ENCODE peak calls at places on chromosomes 3 and 15, in six cellular contexts. One of them, this sample, is unnamed.

GRCh38 chr15:39976291-39977274 is 42.7 kb downstream of the EIF2AK4 start:
- DNase-seq in islet precursor cell: peak
- DNase-seq in occipital lobe: peak
- DNase-seq in dermis microvascular lymphatic vessel endothelial cell: peak
- DNase-seq in substantia nigra: peak
- DNase-seq in H1: peak
- DNase-seq in this sample: no peak

GRCh38 chr15:84892786-84893307 is 8.4 kb downstream of the SLC28A1 start:
- DNase-seq in H1: no peak
- DNase-seq in dermis microvascular lymphatic vessel endothelial cell: no peak
- DNase-seq in substantia nigra: no peak
- DNase-seq in islet precursor cell: no peak
- DNase-seq in occipital lobe: no peak
- DNase-seq in this sample: no peak

GRCh38 chr15:22236469-22236868 is 156.1 kb downstream of the OR4M2 start:
- DNase-seq in occipital lobe: no peak
- DNase-seq in dermis microvascular lymphatic vessel endothelial cell: no peak
- DNase-seq in substantia nigra: no peak
- DNase-seq in islet precursor cell: no peak
- DNase-seq in H1: no peak
- DNase-seq in this sample: no peak

GRCh38 chr3:10330319-10330718 is 9.4 kb upstream of the SEC13 start:
- DNase-seq in islet precursor cell: no peak
- DNase-seq in substantia nigra: no peak
- DNase-seq in H1: no peak
- DNase-seq in dermis microvascular lymphatic vessel endothelial cell: no peak
- DNase-seq in occipital lobe: no peak
- DNase-seq in this sample: no peak

GRCh38 chr3:8280161-8280560 is 221.5 kb upstream of the LMCD1 start:
- DNase-seq in H1: no peak
- DNase-seq in dermis microvascular lymphatic vessel endothelial cell: no peak
- DNase-seq in islet precursor cell: no peak
- DNase-seq in substantia nigra: no peak
- DNase-seq in occipital lobe: no peak
- DNase-seq in this sample: no peak

GRCh38 chr3:14299767-14300166 is 102.6 kb upstream of the SLC6A6 start:
- DNase-seq in H1: no peak
- DNase-seq in substantia nigra: no peak
- DNase-seq in dermis microvascular lymphatic vessel endothelial cell: no peak
- DNase-seq in islet precursor cell: no peak
- DNase-seq in occipital lobe: no peak
- DNase-seq in this sample: no peak

GRCh38 chr15:68191555-68191954 is 13.6 kb downstream of the CALML4 start:
- DNase-seq in occipital lobe: no peak
- DNase-seq in substantia nigra: no peak
- DNase-seq in islet precursor cell: no peak
- DNase-seq in H1: no peak
- DNase-seq in dermis microvascular lymphatic vessel endothelial cell: no peak
- DNase-seq in this sample: no peak

GRCh38 chr15:59174846-59175831 is 31.5 kb upstream of the LDHAL6B start:
- DNase-seq in islet precursor cell: peak
- DNase-seq in substantia nigra: peak
- DNase-seq in occipital lobe: peak
- DNase-seq in dermis microvascular lymphatic vessel endothelial cell: peak
- DNase-seq in H1: peak
- DNase-seq in this sample: no peak

GRCh38 chr3:137669519-137670060 is 94.5 kb upstream of the SOX14 start:
- DNase-seq in dermis microvascular lymphatic vessel endothelial cell: no peak
- DNase-seq in substantia nigra: no peak
- DNase-seq in H1: no peak
- DNase-seq in occipital lobe: no peak
- DNase-seq in islet precursor cell: no peak
- DNase-seq in this sample: no peak

GRCh38 chr3:115698851-115699535 is 75.7 kb downstream of the GAP43 start:
- DNase-seq in H1: peak
- DNase-seq in dermis microvascular lymphatic vessel endothelial cell: no peak
- DNase-seq in occipital lobe: peak
- DNase-seq in islet precursor cell: peak
- DNase-seq in substantia nigra: peak
- DNase-seq in this sample: no peak

GRCh38 chr3:121508384-121508783 is 37.4 kb downstream of the POLQ start:
- DNase-seq in occipital lobe: no peak
- DNase-seq in H1: no peak
- DNase-seq in substantia nigra: no peak
- DNase-seq in dermis microvascular lymphatic vessel endothelial cell: no peak
- DNase-seq in islet precursor cell: no peak
- DNase-seq in this sample: no peak

GRCh38 chr3:31043184-31043819 is 148.8 kb upstream of the GADL1 start:
- DNase-seq in dermis microvascular lymphatic vessel endothelial cell: no peak
- DNase-seq in islet precursor cell: no peak
- DNase-seq in occipital lobe: no peak
- DNase-seq in substantia nigra: no peak
- DNase-seq in H1: no peak
- DNase-seq in this sample: no peak

GRCh38 chr15:75195122-75195765 is 6.4 kb upstream of the C15orf39 start:
- DNase-seq in H1: peak
- DNase-seq in substantia nigra: peak
- DNase-seq in dermis microvascular lymphatic vessel endothelial cell: no peak
- DNase-seq in occipital lobe: no peak
- DNase-seq in islet precursor cell: peak
- DNase-seq in this sample: no peak

GRCh38 chr3:184230603-184231528 is 1.5 kb downstream of the VWA5B2 start:
- DNase-seq in H1: peak
- DNase-seq in islet precursor cell: no peak
- DNase-seq in occipital lobe: no peak
- DNase-seq in substantia nigra: no peak
- DNase-seq in dermis microvascular lymphatic vessel endothelial cell: no peak
- DNase-seq in this sample: no peak

GRCh38 chr3:56494679-56495322 is 26.5 kb upstream of the ERC2 start:
- DNase-seq in substantia nigra: peak
- DNase-seq in H1: peak
- DNase-seq in dermis microvascular lymphatic vessel endothelial cell: peak
- DNase-seq in occipital lobe: peak
- DNase-seq in islet precursor cell: peak
- DNase-seq in this sample: peak

GRCh38 chr15:23835944-23836343 is 148.8 kb upstream of the NDN start:
- DNase-seq in islet precursor cell: no peak
- DNase-seq in H1: no peak
- DNase-seq in substantia nigra: no peak
- DNase-seq in dermis microvascular lymphatic vessel endothelial cell: no peak
- DNase-seq in occipital lobe: no peak
- DNase-seq in this sample: no peak

GRCh38 chr3:157572559-157573270 is 69.5 kb upstream of the VEPH1 start:
- DNase-seq in islet precursor cell: no peak
- DNase-seq in substantia nigra: no peak
- DNase-seq in occipital lobe: no peak
- DNase-seq in dermis microvascular lymphatic vessel endothelial cell: peak
- DNase-seq in H1: no peak
- DNase-seq in this sample: peak

GRCh38 chr3:49671291-49672288 is 2.6 kb upstream of the APEH start:
- DNase-seq in substantia nigra: no peak
- DNase-seq in H1: peak
- DNase-seq in occipital lobe: no peak
- DNase-seq in islet precursor cell: peak
- DNase-seq in dermis microvascular lymphatic vessel endothelial cell: peak
- DNase-seq in this sample: no peak

GRCh38 chr3:113269661-113270060 is 58.3 kb downstream of the BOC start:
- DNase-seq in dermis microvascular lymphatic vessel endothelial cell: no peak
- DNase-seq in H1: no peak
- DNase-seq in substantia nigra: no peak
- DNase-seq in islet precursor cell: no peak
- DNase-seq in occipital lobe: no peak
- DNase-seq in this sample: no peak

GRCh38 chr3:172675371-172676193 is 35.3 kb downstream of the NCEH1 start:
- DNase-seq in dermis microvascular lymphatic vessel endothelial cell: peak
- DNase-seq in substantia nigra: no peak
- DNase-seq in islet precursor cell: no peak
- DNase-seq in H1: no peak
- DNase-seq in occipital lobe: no peak
- DNase-seq in this sample: no peak

GRCh38 chr3:99578339-99578970 is 59.9 kb upstream of the COL8A1 start:
- DNase-seq in occipital lobe: no peak
- DNase-seq in H1: no peak
- DNase-seq in islet precursor cell: no peak
- DNase-seq in dermis microvascular lymphatic vessel endothelial cell: peak
- DNase-seq in substantia nigra: no peak
- DNase-seq in this sample: no peak

GRCh38 chr3:52121813-52122212 is 32.4 kb downstream of the POC1A start:
- DNase-seq in occipital lobe: no peak
- DNase-seq in dermis microvascular lymphatic vessel endothelial cell: no peak
- DNase-seq in H1: no peak
- DNase-seq in substantia nigra: no peak
- DNase-seq in islet precursor cell: no peak
- DNase-seq in this sample: no peak

GRCh38 chr3:115660646-115661442 is 37.5 kb downstream of the GAP43 start:
- DNase-seq in occipital lobe: no peak
- DNase-seq in H1: no peak
- DNase-seq in dermis microvascular lymphatic vessel endothelial cell: no peak
- DNase-seq in islet precursor cell: no peak
- DNase-seq in substantia nigra: no peak
- DNase-seq in this sample: no peak

GRCh38 chr3:50876947-50877346 is 202.2 kb downstream of the DOCK3 start:
- DNase-seq in H1: no peak
- DNase-seq in substantia nigra: no peak
- DNase-seq in occipital lobe: no peak
- DNase-seq in islet precursor cell: no peak
- DNase-seq in dermis microvascular lymphatic vessel endothelial cell: no peak
- DNase-seq in this sample: no peak

GRCh38 chr15:58518626-58519025 is 86.8 kb downstream of the LIPC start:
- DNase-seq in substantia nigra: no peak
- DNase-seq in islet precursor cell: peak
- DNase-seq in occipital lobe: no peak
- DNase-seq in dermis microvascular lymphatic vessel endothelial cell: no peak
- DNase-seq in H1: no peak
- DNase-seq in this sample: no peak

GRCh38 chr3:155088705-155089380 is 8.7 kb downstream of the MME start:
- DNase-seq in islet precursor cell: no peak
- DNase-seq in occipital lobe: no peak
- DNase-seq in dermis microvascular lymphatic vessel endothelial cell: no peak
- DNase-seq in H1: no peak
- DNase-seq in substantia nigra: no peak
- DNase-seq in this sample: no peak

GRCh38 chr3:113252553-113252952 is 41.2 kb downstream of the BOC start:
- DNase-seq in islet precursor cell: peak
- DNase-seq in occipital lobe: no peak
- DNase-seq in substantia nigra: no peak
- DNase-seq in H1: no peak
- DNase-seq in dermis microvascular lymphatic vessel endothelial cell: no peak
- DNase-seq in this sample: no peak

GRCh38 chr3:187288176-187288893 is 3.2 kb downstream of the MASP1 start:
- DNase-seq in occipital lobe: no peak
- DNase-seq in islet precursor cell: no peak
- DNase-seq in H1: no peak
- DNase-seq in dermis microvascular lymphatic vessel endothelial cell: peak
- DNase-seq in substantia nigra: no peak
- DNase-seq in this sample: no peak

GRCh38 chr3:134857776-134858515 is 62.9 kb downstream of the EPHB1 start:
- DNase-seq in occipital lobe: no peak
- DNase-seq in dermis microvascular lymphatic vessel endothelial cell: no peak
- DNase-seq in substantia nigra: no peak
- DNase-seq in H1: no peak
- DNase-seq in islet precursor cell: peak
- DNase-seq in this sample: no peak

GRCh38 chr15:65655026-65655425 is 33.3 kb downstream of the SLC24A1 start:
- DNase-seq in H1: no peak
- DNase-seq in islet precursor cell: no peak
- DNase-seq in substantia nigra: no peak
- DNase-seq in occipital lobe: no peak
- DNase-seq in dermis microvascular lymphatic vessel endothelial cell: peak
- DNase-seq in this sample: no peak

GRCh38 chr3:25350741-25351140 is 77.3 kb upstream of the RARB start:
- DNase-seq in occipital lobe: no peak
- DNase-seq in H1: no peak
- DNase-seq in substantia nigra: no peak
- DNase-seq in islet precursor cell: no peak
- DNase-seq in dermis microvascular lymphatic vessel endothelial cell: no peak
- DNase-seq in this sample: no peak

GRCh38 chr15:38054488-38054887 is 120.0 kb downstream of the TMCO5A start:
- DNase-seq in substantia nigra: no peak
- DNase-seq in islet precursor cell: no peak
- DNase-seq in H1: no peak
- DNase-seq in occipital lobe: no peak
- DNase-seq in dermis microvascular lymphatic vessel endothelial cell: no peak
- DNase-seq in this sample: no peak

GRCh38 chr3:32685604-32686185 is 707 bp downstream of the CNOT10 start:
- DNase-seq in dermis microvascular lymphatic vessel endothelial cell: peak
- DNase-seq in occipital lobe: no peak
- DNase-seq in H1: no peak
- DNase-seq in substantia nigra: no peak
- DNase-seq in islet precursor cell: peak
- DNase-seq in this sample: no peak

GRCh38 chr3:138987181-138987580 is 18.9 kb downstream of the PRR23A start:
- DNase-seq in occipital lobe: no peak
- DNase-seq in dermis microvascular lymphatic vessel endothelial cell: no peak
- DNase-seq in islet precursor cell: no peak
- DNase-seq in substantia nigra: no peak
- DNase-seq in H1: no peak
- DNase-seq in this sample: no peak

GRCh38 chr3:148723591-148723990 is 25.9 kb downstream of the AGTR1 start:
- DNase-seq in dermis microvascular lymphatic vessel endothelial cell: no peak
- DNase-seq in H1: no peak
- DNase-seq in occipital lobe: no peak
- DNase-seq in islet precursor cell: peak
- DNase-seq in substantia nigra: no peak
- DNase-seq in this sample: no peak

GRCh38 chr15:33584797-33585196 is 274.0 kb downstream of the RYR3 start:
- DNase-seq in islet precursor cell: no peak
- DNase-seq in dermis microvascular lymphatic vessel endothelial cell: no peak
- DNase-seq in H1: no peak
- DNase-seq in substantia nigra: no peak
- DNase-seq in occipital lobe: no peak
- DNase-seq in this sample: no peak

GRCh38 chr3:161413127-161413854 is 42.0 kb upstream of the SPTSSB start:
- DNase-seq in dermis microvascular lymphatic vessel endothelial cell: peak
- DNase-seq in H1: no peak
- DNase-seq in substantia nigra: peak
- DNase-seq in islet precursor cell: no peak
- DNase-seq in occipital lobe: peak
- DNase-seq in this sample: no peak

GRCh38 chr15:91214675-91215590 is 114.9 kb downstream of the SV2B start:
- DNase-seq in substantia nigra: no peak
- DNase-seq in dermis microvascular lymphatic vessel endothelial cell: peak
- DNase-seq in H1: no peak
- DNase-seq in occipital lobe: no peak
- DNase-seq in islet precursor cell: no peak
- DNase-seq in this sample: no peak

GRCh38 chr15:64767203-64767602 is 8.2 kb downstream of the RBPMS2 start:
- DNase-seq in dermis microvascular lymphatic vessel endothelial cell: no peak
- DNase-seq in substantia nigra: no peak
- DNase-seq in islet precursor cell: no peak
- DNase-seq in H1: no peak
- DNase-seq in occipital lobe: no peak
- DNase-seq in this sample: no peak

GRCh38 chr15:90035095-90035834 is 34.1 kb downstream of the ZNF710 start:
- DNase-seq in occipital lobe: no peak
- DNase-seq in substantia nigra: peak
- DNase-seq in dermis microvascular lymphatic vessel endothelial cell: peak
- DNase-seq in islet precursor cell: peak
- DNase-seq in H1: no peak
- DNase-seq in this sample: no peak